ENCODE peak calls at places on chromosome 13, in four cellular contexts. K, U, W and Y are unnamed samples.

GRCh38 chr13:60482012-60482411 is 85.0 kb downstream of the TDRD3 start:
- DNase-seq in K (no peak), U (no peak), W (no peak), Y (no peak)

GRCh38 chr13:27559714-27560113 is 60.6 kb downstream of the LNX2 start:
- DNase-seq in K (no peak), U (no peak), W (no peak), Y (no peak)

GRCh38 chr13:33957497-33957905 is 139.6 kb downstream of the RFC3 start:
- DNase-seq in K (no peak), U (no peak), W (no peak), Y (no peak)

GRCh38 chr13:29888306-29888705 is 37.9 kb upstream of the UBL3 start:
- DNase-seq in K (no peak), U (no peak), W (no peak), Y (no peak)

GRCh38 chr13:113146750-113147149 is 11.7 kb upstream of the PROZ start:
- DNase-seq in K (no peak), U (no peak), W (no peak), Y (no peak)

GRCh38 chr13:108915095-108915633 is 285.8 kb downstream of the MYO16 start:
- DNase-seq in K (no peak), U (no peak), W (peak; percentile 35), Y (no peak)

GRCh38 chr13:84399320-84400085 is 517.2 kb upstream of the SLITRK1 start:
- DNase-seq in K (no peak), U (no peak), W (no peak), Y (no peak)

GRCh38 chr13:79434578-79434977 is 28.5 kb upstream of the RBM26 start:
- DNase-seq in K (no peak), U (no peak), W (no peak), Y (no peak)

GRCh38 chr13:86567119-86567518 is 767.9 kb upstream of the SLITRK6 start:
- DNase-seq in K (no peak), U (no peak), W (no peak), Y (no peak)

GRCh38 chr13:69324109-69324886 is 783.3 kb upstream of the ATXN8OS start:
- DNase-seq in K (no peak), U (no peak), W (peak; percentile 14), Y (no peak)

GRCh38 chr13:46232281-46232680 is 20.6 kb downstream of the LRRC63 start:
- DNase-seq in K (no peak), U (no peak), W (no peak), Y (no peak)

GRCh38 chr13:102470283-102470920 is 68.6 kb upstream of the FGF14 start:
- DNase-seq in K (no peak), U (no peak), W (no peak), Y (no peak)

GRCh38 chr13:98265669-98266551 is 88.8 kb upstream of the RNF113B start:
- DNase-seq in K (no peak), U (no peak), W (no peak), Y (no peak)

GRCh38 chr13:20901668-20902437 is 693 bp downstream of the XPO4 start:
- DNase-seq in K (no peak), U (no peak), W (peak; percentile 27), Y (peak; percentile 14)

GRCh38 chr13:113656015-113656588 is 1.9 kb downstream of the ATP4B start:
- DNase-seq in K (no peak), U (no peak), W (no peak), Y (no peak)

GRCh38 chr13:62113145-62113544 is 697.5 kb upstream of the PCDH20 start:
- DNase-seq in K (no peak), U (no peak), W (no peak), Y (no peak)

GRCh38 chr13:37526710-37527446 is 71.7 kb downstream of the POSTN start:
- DNase-seq in K (no peak), U (no peak), W (peak; percentile 9), Y (no peak)

GRCh38 chr13:27928353-27928804 is 8.6 kb downstream of the PDX1 start:
- DNase-seq in K (no peak), U (no peak), W (no peak), Y (no peak)

GRCh38 chr13:102667023-102667422 is 27.8 kb downstream of the METTL21C start:
- DNase-seq in K (no peak), U (no peak), W (no peak), Y (no peak)

GRCh38 chr13:62046512-62046911 is 630.9 kb upstream of the PCDH20 start:
- DNase-seq in K (no peak), U (no peak), W (no peak), Y (no peak)

GRCh38 chr13:72782717-72783116 is 784 bp downstream of the PIBF1 start:
- DNase-seq in K (no peak), U (no peak), W (no peak), Y (no peak)

GRCh38 chr13:106565127-106565775 is 2.7 kb downstream of the ARGLU1 start:
- DNase-seq in K (no peak), U (no peak), W (no peak), Y (no peak)

GRCh38 chr13:48160879-48161278 is 66.0 kb upstream of the MED4 start:
- DNase-seq in K (no peak), U (no peak), W (no peak), Y (no peak)

GRCh38 chr13:33369073-33369472 is 83.5 kb upstream of the STARD13 start:
- DNase-seq in K (no peak), U (no peak), W (peak; percentile 24), Y (no peak)

GRCh38 chr13:111853766-111854165 is 213.2 kb upstream of the SOX1 start:
- DNase-seq in K (no peak), U (no peak), W (peak; percentile 88), Y (no peak)

GRCh38 chr13:44309771-44310767 is 63.6 kb upstream of the SERP2 start:
- DNase-seq in K (no peak), U (no peak), W (no peak), Y (no peak)

GRCh38 chr13:97505022-97505421 is 71.1 kb downstream of the RAP2A start:
- DNase-seq in K (no peak), U (no peak), W (no peak), Y (no peak)

GRCh38 chr13:99264053-99264452 is 5.9 kb upstream of the GPR18 start:
- DNase-seq in K (no peak), U (no peak), W (no peak), Y (no peak)

GRCh38 chr13:83325454-83325853 is 556.8 kb downstream of the SLITRK1 start:
- DNase-seq in K (no peak), U (no peak), W (no peak), Y (no peak)

GRCh38 chr13:113616281-113616906 is 31.8 kb downstream of the TFDP1 start:
- DNase-seq in K (no peak), U (no peak), W (no peak), Y (no peak)

GRCh38 chr13:75038315-75038881 is 443.6 kb downstream of the TBC1D4 start:
- DNase-seq in K (no peak), U (no peak), W (peak; percentile 2), Y (no peak)

GRCh38 chr13:82062772-82063171 is 1721.8 kb upstream of the SPRY2 start:
- DNase-seq in K (no peak), U (no peak), W (no peak), Y (no peak)

GRCh38 chr13:40409278-40409677 is 257.2 kb downstream of the FOXO1 start:
- DNase-seq in K (no peak), U (no peak), W (no peak), Y (no peak)

GRCh38 chr13:113765241-113765910 is 6.3 kb downstream of the TMEM255B start:
- DNase-seq in K (no peak), U (no peak), W (no peak), Y (no peak)

GRCh38 chr13:26007774-26008173 is 44.0 kb downstream of the SHISA2 start:
- DNase-seq in K (no peak), U (no peak), W (no peak), Y (no peak)

GRCh38 chr13:83882626-83882959 is 319 bp upstream of the SLITRK1 start:
- DNase-seq in K (no peak), U (no peak), W (no peak), Y (no peak)

GRCh38 chr13:98825659-98826058 is 73.2 kb upstream of the SLC15A1 start:
- DNase-seq in K (no peak), U (no peak), W (no peak), Y (no peak)

GRCh38 chr13:97945792-97946419 is 7.6 kb upstream of the IPO5 start:
- DNase-seq in K (no peak), U (no peak), W (no peak), Y (no peak)